ENCODE peak calls at places on chromosomes 12 and 14, in ten cellular contexts. T, R, M, P, B, H, V, D, U and X are unnamed samples.

GRCh38 chr14:67515386-67516079 is 17.6 kb upstream of the PLEKHH1 start:
- DNase-seq in T (peak; percentile 88), R (no peak), M (no peak), P (peak; percentile 29), B (no peak), H (no peak), V (no peak), D (peak; percentile 20), U (no peak), X (peak; percentile 36)

GRCh38 chr14:34554540-34555250 is 15.2 kb upstream of the EAPP start:
- DNase-seq in T (peak; percentile 22), R (no peak), M (no peak), P (peak; percentile 24), B (no peak), H (no peak), V (no peak), D (no peak), U (peak; percentile 64), X (no peak)

GRCh38 chr12:94636462-94637085 is 13.8 kb downstream of the TMCC3 start:
- DNase-seq in T (no peak), R (no peak), M (no peak), P (no peak), B (no peak), H (no peak), V (peak; percentile 72), D (no peak), U (no peak), X (no peak)

GRCh38 chr12:46362895-46363581 is 9.5 kb downstream of the SLC38A2 start:
- DNase-seq in T (no peak), R (no peak), M (no peak), P (no peak), B (no peak), H (no peak), V (no peak), D (no peak), U (no peak), X (no peak)

GRCh38 chr14:99899578-99900178 is 106.5 kb downstream of the EML1 start:
- DNase-seq in T (no peak), R (no peak), M (peak; percentile 8), P (no peak), B (no peak), H (no peak), V (no peak), D (no peak), U (no peak), X (peak; percentile 19)

GRCh38 chr12:43669373-43669772 is 89.2 kb downstream of the PUS7L start:
- DNase-seq in T (no peak), R (no peak), M (no peak), P (no peak), B (no peak), H (no peak), V (no peak), D (no peak), U (no peak), X (no peak)

GRCh38 chr12:102769323-102769916 is 147.6 kb downstream of the PAH start:
- DNase-seq in T (no peak), R (peak; percentile 81), M (peak; percentile 26), P (peak; percentile 53), B (peak; percentile 80), H (peak; percentile 47), V (peak; percentile 16), D (peak; percentile 51), U (peak; percentile 76), X (peak; percentile 11)

GRCh38 chr14:22095845-22096510 is 422.4 kb upstream of the OR4E1 start:
- DNase-seq in T (no peak), R (no peak), M (no peak), P (no peak), B (no peak), H (no peak), V (no peak), D (no peak), U (no peak), X (no peak)

GRCh38 chr14:69316449-69317391 is 56.8 kb downstream of the GALNT16 start:
- DNase-seq in T (peak; percentile 41), R (peak; percentile 59), M (no peak), P (no peak), B (peak; percentile 81), H (peak; percentile 80), V (peak; percentile 39), D (peak; percentile 32), U (peak; percentile 90), X (no peak)

GRCh38 chr14:36517242-36518030 is 2.6 kb downstream of the NKX2-1 start:
- DNase-seq in T (no peak), R (no peak), M (no peak), P (no peak), B (no peak), H (no peak), V (no peak), D (no peak), U (no peak), X (no peak)

GRCh38 chr14:106204063-106204462 is 677.7 kb downstream of the TMEM121 start:
- DNase-seq in T (no peak), R (no peak), M (no peak), P (no peak), B (no peak), H (no peak), V (no peak), D (no peak), U (no peak), X (no peak)

GRCh38 chr14:106203438-106203837 is 677.1 kb downstream of the TMEM121 start:
- DNase-seq in T (no peak), R (no peak), M (no peak), P (no peak), B (no peak), H (no peak), V (no peak), D (no peak), U (no peak), X (no peak)

GRCh38 chr14:106201376-106201775 is 675.0 kb downstream of the TMEM121 start:
- DNase-seq in T (no peak), R (no peak), M (no peak), P (no peak), B (no peak), H (no peak), V (no peak), D (no peak), U (no peak), X (no peak)

DNA sequence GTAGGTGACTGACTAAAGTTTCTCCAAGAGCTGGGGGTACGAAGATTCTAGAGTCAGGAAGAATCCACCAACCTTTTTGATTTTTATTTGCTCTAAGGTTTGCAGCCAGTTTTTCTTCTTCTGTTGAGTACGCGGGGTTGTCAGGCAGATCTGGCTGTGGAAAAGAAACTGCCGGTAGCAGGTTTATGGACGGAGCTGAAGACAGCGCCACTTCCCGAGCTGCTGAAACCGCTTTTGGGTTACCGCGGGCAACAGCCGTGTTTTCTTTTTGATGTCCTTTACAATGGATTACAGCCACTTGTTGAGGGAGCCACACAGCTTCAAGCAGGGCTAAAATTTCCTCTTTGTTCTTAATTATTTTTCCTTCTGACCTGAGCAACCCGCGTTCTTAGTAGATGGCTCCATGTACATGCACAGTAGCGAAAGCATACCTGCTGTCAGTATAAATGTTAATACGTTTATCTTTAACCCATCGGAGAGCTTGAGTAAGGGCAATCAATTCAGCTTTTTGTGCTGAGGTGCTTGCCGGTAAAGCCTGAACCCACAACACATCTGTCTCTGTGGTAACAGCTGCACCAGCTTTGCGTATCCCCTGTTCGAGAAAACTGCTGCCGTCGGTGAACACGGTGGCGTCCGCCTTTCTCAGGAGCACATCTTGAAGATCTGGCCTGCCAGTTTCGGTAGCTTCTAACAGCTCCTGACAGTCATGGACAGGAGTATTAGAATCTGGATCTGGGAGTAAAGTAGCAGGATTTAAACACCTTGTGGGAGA is 674.3 kb downstream of the TMEM121 start:
- DNase-seq in T (no peak), R (no peak), M (no peak), P (no peak), B (no peak), H (no peak), V (no peak), D (no peak), U (no peak), X (no peak)
- TF ChIP-seq POLR2A in T (no peak), R (no peak), M (no peak), P (no peak), B (no peak), H (no peak), V (no peak), D (no peak), U (no peak), X (no peak)

DNA sequence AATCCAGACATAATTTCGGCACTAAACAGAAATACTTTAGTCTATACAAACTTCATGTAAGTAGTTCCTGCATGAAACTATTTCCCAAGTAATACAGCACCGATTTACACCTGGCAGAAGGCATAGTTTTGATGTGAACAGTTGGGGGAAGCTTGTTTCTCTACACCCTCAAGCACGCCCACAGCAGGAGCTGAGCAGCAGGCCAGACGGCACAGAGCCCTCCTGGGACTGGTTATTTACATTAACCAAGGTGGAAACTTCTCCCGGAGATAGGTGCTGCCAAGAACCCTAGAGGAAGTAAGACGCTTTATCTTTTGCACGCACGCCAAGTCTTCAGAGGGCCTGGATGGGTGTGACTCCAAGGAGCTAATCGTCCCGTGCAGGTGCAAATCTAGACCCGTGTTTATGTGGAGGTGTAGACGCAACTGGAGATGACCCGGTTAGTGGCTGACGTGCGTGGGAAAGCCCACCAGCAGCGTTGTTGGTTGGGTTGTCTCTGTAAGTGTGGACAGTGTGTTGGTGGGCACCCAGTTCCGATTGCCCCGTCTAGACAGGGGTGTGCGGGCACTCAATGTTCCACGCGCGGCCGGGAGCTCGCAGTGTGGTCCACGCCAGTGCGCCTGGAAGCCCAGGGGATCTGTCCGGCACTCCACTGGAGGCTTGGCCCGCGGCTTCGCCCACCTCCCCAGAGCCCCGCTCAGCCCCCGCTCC is 767 bp upstream of the TCP11L2 start:
- DNase-seq in T (peak; percentile 89), R (peak; percentile 56), M (no peak), P (peak; percentile 95), B (peak; percentile 59), H (peak; percentile 67), V (peak; percentile 49), D (peak; percentile 91), U (peak; percentile 75), X (peak; percentile 99)
- TF ChIP-seq POLR2A in T (peak; percentile 30), R (no peak), M (no peak), P (no peak), B (no peak), H (no peak), V (no peak), D (peak; percentile 35), U (no peak), X (peak; percentile 61)

GRCh38 chr12:54300732-54301427 is at the start of gene NFE2:
- DNase-seq in T (peak; percentile 92), R (peak; percentile 24), M (no peak), P (peak; percentile 66), B (no peak), H (peak; percentile 39), V (peak; percentile 37), D (peak; percentile 61), U (no peak), X (peak; percentile 90)
- TF ChIP-seq POLR2A in T (no peak), R (no peak), M (no peak), P (no peak), B (no peak), H (no peak), V (no peak), D (peak; percentile 31), U (no peak), X (peak; percentile 96)

GRCh38 chr12:6532927-6533652 is 1.2 kb upstream of the GAPDH start:
- DNase-seq in T (peak; percentile 89), R (peak; percentile 68), M (no peak), P (peak; percentile 65), B (peak; percentile 53), H (peak; percentile 73), V (no peak), D (peak; percentile 60), U (peak; percentile 86), X (peak; percentile 75)
- TF ChIP-seq POLR2A in T (no peak), R (no peak), M (peak; percentile 31), P (no peak), B (no peak), H (no peak), V (peak; percentile 4), D (no peak), U (no peak), X (peak; percentile 43)